ENCODE peak calls at places on chromosome 18, in six cellular contexts. L is ascending aorta; R is testis; S is HCT116; Y is CD4-positive, CD25-positive, alpha-beta regulatory T cell; T is prostate gland. U is an unnamed sample.

GRCh38 chr18:67514901-67515540 is 1.5 kb downstream of the DSEL start:
- DNase-seq in T (no peak), L (no peak), Y (no peak), S (no peak), R (no peak), U (no peak)

GRCh38 chr18:56217406-56217805 is 421.0 kb downstream of the TXNL1 start:
- DNase-seq in Y (no peak), S (no peak), R (no peak), L (no peak), T (no peak), U (no peak)

GRCh38 chr18:2147424-2147823 is 423.9 kb downstream of the METTL4 start:
- DNase-seq in T (no peak), S (no peak), L (no peak), Y (no peak), R (no peak), U (no peak)

GRCh38 chr18:41767960-41768359 is 187.1 kb upstream of the PIK3C3 start:
- DNase-seq in Y (no peak), L (no peak), R (peak; percentile 13), S (no peak), T (no peak), U (no peak)

GRCh38 chr18:36756262-36756661 is 72.5 kb downstream of the TPGS2 start:
- DNase-seq in L (no peak), Y (no peak), S (no peak), R (no peak), T (no peak), U (no peak)

GRCh38 chr18:26097563-26097962 is 7.2 kb upstream of the SS18 start:
- DNase-seq in T (no peak), R (no peak), L (no peak), S (no peak), Y (no peak), U (no peak)

GRCh38 chr18:13199169-13199568 is 19.4 kb upstream of the LDLRAD4 start:
- DNase-seq in R (no peak), T (no peak), L (no peak), S (no peak), Y (no peak), U (no peak)

GRCh38 chr18:8536226-8536625 is 73.0 kb upstream of the RAB12 start:
- DNase-seq in Y (no peak), L (no peak), S (no peak), R (no peak), T (no peak), U (no peak)

GRCh38 chr18:79962311-79962710 is 2.1 kb upstream of the HSBP1L1 start:
- DNase-seq in R (no peak), S (peak; percentile 33), Y (no peak), T (no peak), L (no peak), U (no peak)

GRCh38 chr18:55321268-55322175 is 266.5 kb downstream of the TCF4 start:
- DNase-seq in S (no peak), T (peak; percentile 84), Y (no peak), R (peak; percentile 95), L (peak; percentile 46), U (peak; percentile 95)

GRCh38 chr18:11274144-11274762 is 124.9 kb upstream of the PIEZO2 start:
- DNase-seq in Y (no peak), S (no peak), R (no peak), T (no peak), L (no peak), U (no peak)

GRCh38 chr18:46250084-46250811 is 146.1 kb downstream of the HAUS1 start:
- DNase-seq in L (no peak), T (peak; percentile 62), S (peak; percentile 49), R (no peak), Y (peak; percentile 45), U (no peak)

GRCh38 chr18:14970027-14970426 is 222.1 kb downstream of the ANKRD30B start:
- DNase-seq in R (no peak), L (no peak), S (no peak), Y (no peak), T (no peak), U (no peak)

GRCh38 chr18:44651453-44651852 is 29.2 kb upstream of the SETBP1 start:
- DNase-seq in L (no peak), S (no peak), T (no peak), R (no peak), Y (no peak), U (no peak)

GRCh38 chr18:10169064-10169562 is 255.3 kb downstream of the VAPA start:
- DNase-seq in R (no peak), T (peak; percentile 17), Y (no peak), S (no peak), L (no peak), U (no peak)

GRCh38 chr18:79581911-79582310 is 97.7 kb upstream of the CTDP1 start:
- DNase-seq in T (no peak), Y (no peak), L (no peak), R (no peak), S (no peak), U (no peak)

GRCh38 chr18:58659691-58660090 is 11.6 kb upstream of the MALT1 start:
- DNase-seq in S (no peak), R (no peak), Y (no peak), L (no peak), T (no peak), U (no peak)

GRCh38 chr18:58654896-58655614 is 16.2 kb upstream of the MALT1 start:
- DNase-seq in T (no peak), R (no peak), L (no peak), S (no peak), Y (no peak), U (no peak)

GRCh38 chr18:58657081-58657480 is 14.2 kb upstream of the MALT1 start:
- DNase-seq in L (no peak), S (no peak), T (no peak), R (no peak), Y (no peak), U (no peak)

GRCh38 chr18:58660915-58661314 is 10.3 kb upstream of the MALT1 start:
- DNase-seq in S (no peak), R (no peak), T (no peak), L (no peak), Y (no peak), U (no peak)

DNA sequence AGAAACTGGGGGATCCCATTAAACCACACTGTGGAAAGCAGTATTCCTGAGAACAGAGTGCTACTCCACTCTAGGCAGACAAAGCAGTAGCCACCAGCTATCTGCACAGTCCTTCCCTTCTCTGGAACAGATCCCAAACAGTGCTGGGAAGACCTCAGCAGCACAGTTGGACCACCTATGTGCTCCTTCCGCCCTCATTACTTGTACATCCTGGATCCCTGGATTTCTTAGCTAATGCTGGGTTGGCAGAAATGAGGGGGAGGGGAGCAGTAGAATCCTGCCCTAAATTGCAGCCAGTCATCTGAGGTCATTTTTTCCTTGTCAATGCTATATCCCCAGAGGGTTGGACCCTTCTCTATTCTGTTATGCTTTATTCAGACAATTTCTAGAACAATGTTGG is 13.8 kb upstream of the MALT1 start:
- DNase-seq in Y (no peak), R (no peak), S (no peak), T (no peak), L (no peak), U (no peak)
- H3K27ac ChIP-seq in Y (peak overlapping the region; percentile 62), R (no peak overlapping the region), S (no peak overlapping the region), T (no peak overlapping the region), L (no peak overlapping the region), U (peak overlapping the region; percentile 58)

DNA sequence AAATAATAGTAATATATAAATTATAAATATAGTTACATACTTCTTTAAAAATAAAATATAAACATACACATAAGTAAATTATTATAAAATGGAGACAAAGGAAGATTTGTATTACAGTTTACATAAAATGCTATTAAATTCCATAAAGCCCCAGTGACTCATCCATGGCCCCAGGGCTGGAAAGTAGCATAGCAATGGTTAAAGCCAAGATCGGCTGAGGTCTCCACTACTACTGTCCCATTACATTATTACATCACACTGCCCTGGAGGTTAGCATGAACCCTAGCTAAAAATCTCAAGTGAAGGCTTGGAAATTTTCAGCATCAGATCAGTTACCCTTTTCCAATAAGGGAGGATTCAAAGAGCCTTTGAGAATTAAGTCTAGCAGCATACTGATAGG is 936.2 kb downstream of the DSC3 start:
- DNase-seq in L (no peak), S (no peak), R (no peak), T (no peak), Y (no peak), U (no peak)
- H3K27ac ChIP-seq in L (no peak overlapping the region), S (no peak overlapping the region), R (no peak overlapping the region), T (no peak overlapping the region), Y (no peak overlapping the region), U (no peak overlapping the region)

DNA sequence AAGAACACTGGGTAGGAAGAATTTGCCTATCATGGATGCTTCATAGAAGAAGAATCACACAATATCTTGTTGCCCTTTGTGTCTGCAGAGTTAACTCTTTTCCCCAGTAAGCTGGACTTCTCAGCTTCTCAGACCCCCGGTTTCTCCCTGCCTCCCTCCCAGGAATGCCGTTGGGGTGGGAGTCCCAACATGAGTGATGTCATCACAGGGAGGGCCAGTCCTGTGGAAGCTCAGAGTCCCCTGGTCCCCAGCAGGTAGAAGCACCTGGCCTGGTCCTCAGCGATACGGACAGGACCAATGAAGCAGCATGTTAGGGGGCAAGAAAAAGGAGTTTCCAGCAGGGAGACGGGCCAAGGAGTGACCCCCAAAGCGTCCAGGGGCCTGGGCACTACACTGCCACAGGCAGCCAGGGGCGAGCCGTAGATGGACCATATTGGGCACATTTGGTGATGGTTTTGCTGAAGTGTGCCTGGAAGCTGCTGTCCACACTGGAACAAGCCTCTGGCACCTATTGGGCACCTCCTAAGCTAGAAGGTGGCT is 235.9 kb upstream of the SMAD2 start:
- DNase-seq in R (no peak), T (no peak), S (no peak), Y (no peak), L (no peak), U (no peak)
- H3K27ac ChIP-seq in R (peak overlapping the region; percentile 38), T (no peak overlapping the region), S (no peak overlapping the region), Y (no peak overlapping the region), L (no peak overlapping the region), U (peak overlapping the region; percentile 74)

GRCh38 chr18:35458271-35458670 is 39.5 kb downstream of the INO80C start:
- DNase-seq in S (no peak), R (no peak), T (no peak), L (no peak), Y (no peak), U (no peak)
- H3K27ac ChIP-seq in S (peak overlapping the region; percentile 47), R (no peak overlapping the region), T (no peak overlapping the region), L (no peak overlapping the region), Y (no peak overlapping the region), U (peak overlapping the region; percentile 82)

U was measured in left ventricle myocardium inferior.